ENCODE peak calls at places on chromosomes 2 and 18, in five cellular contexts. M is stimulated activated CD4-positive, alpha-beta T cell treated with anti-CD3 and anti-CD28 coated beads, Interleukin-15, amount 100 ng/mL, for 24 hours; I is ecto neural progenitor cell; T is adrenal gland; H is IMR-90. B is an unnamed sample.

GRCh38 chr2:232508246-232508645 is 11.9 kb upstream of the PRSS56 start:
- DNase-seq in M (no peak), H (no peak), T (no peak), I (no peak), B (no peak)

GRCh38 chr2:71989671-71990070 is 158.0 kb downstream of the CYP26B1 start:
- DNase-seq in T (no peak), H (no peak), I (no peak), M (no peak), B (no peak)

GRCh38 chr2:88680266-88680902 is 11.1 kb upstream of the RPIA start:
- DNase-seq in H (no peak), T (peak; percentile 30), I (no peak), M (no peak), B (no peak)

GRCh38 chr2:118661184-118661583 is 186.3 kb downstream of the EN1 start:
- DNase-seq in M (no peak), H (no peak), I (no peak), T (no peak), B (no peak)

GRCh38 chr2:69306612-69306896 is 80.5 kb downstream of the GFPT1 start:
- DNase-seq in I (no peak), M (no peak), H (no peak), T (no peak), B (peak; percentile 18)

GRCh38 chr2:11746807-11747459 is 501 bp downstream of the LPIN1 start:
- DNase-seq in M (peak; percentile 37), T (no peak), H (peak; percentile 16), I (no peak), B (peak; percentile 37)

GRCh38 chr2:231383701-231384435 is 11.6 kb upstream of the B3GNT7 start:
- DNase-seq in H (no peak), M (no peak), T (no peak), I (no peak), B (peak; percentile 16)

GRCh38 chr18:72700961-72701710 is 157.0 kb upstream of the CBLN2 start:
- DNase-seq in M (no peak), I (no peak), H (peak; percentile 14), T (no peak), B (peak; percentile 20)

GRCh38 chr2:219724628-219725027 is 97.2 kb downstream of the SLC4A3 start:
- DNase-seq in I (no peak), M (no peak), H (peak; percentile 73), T (no peak), B (peak; percentile 30)

GRCh38 chr18:58535340-58536186 is 93.3 kb downstream of the ALPK2 start:
- DNase-seq in I (no peak), M (peak; percentile 53), H (peak; percentile 22), T (no peak), B (no peak)

GRCh38 chr18:63084220-63084619 is 235.3 kb downstream of the BCL2 start:
- DNase-seq in T (no peak), H (no peak), M (no peak), I (no peak), B (no peak)

B was measured in EH.